ENCODE peak calls at places on chromosomes 11 and 22, in four cellular contexts. One of them, this sample, is unnamed.

GRCh38 chr11:118415739-118416068 is 14.3 kb downstream of the ATP5MG start:
- DNase-seq in neural crest cell: no peak
- DNase-seq in IMR-90: peak
- DNase-seq in lower lobe of right lung: no peak
- DNase-seq in this sample: peak

GRCh38 chr11:65852508-65853248 is 5.3 kb downstream of the CFL1 start:
- DNase-seq in neural crest cell: no peak
- DNase-seq in IMR-90: no peak
- DNase-seq in lower lobe of right lung: no peak
- DNase-seq in this sample: no peak

GRCh38 chr11:2260491-2261364 is 9.7 kb downstream of the ASCL2 start:
- DNase-seq in neural crest cell: no peak
- DNase-seq in IMR-90: no peak
- DNase-seq in lower lobe of right lung: peak
- DNase-seq in this sample: no peak

GRCh38 chr11:69930081-69931059 is 111.2 kb upstream of the FGF3 start:
- DNase-seq in neural crest cell: no peak
- DNase-seq in IMR-90: no peak
- DNase-seq in lower lobe of right lung: peak
- DNase-seq in this sample: no peak

GRCh38 chr11:126700773-126701554 is 299.6 kb downstream of the KIRREL3 start:
- DNase-seq in neural crest cell: no peak
- DNase-seq in IMR-90: peak
- DNase-seq in lower lobe of right lung: no peak
- DNase-seq in this sample: no peak

GRCh38 chr11:2077061-2077802 is 62.0 kb downstream of the IGF2 start:
- DNase-seq in neural crest cell: no peak
- DNase-seq in IMR-90: peak
- DNase-seq in lower lobe of right lung: no peak
- DNase-seq in this sample: peak

GRCh38 chr11:2378527-2379210 is 1.6 kb downstream of the CD81 start:
- DNase-seq in neural crest cell: no peak
- DNase-seq in IMR-90: peak
- DNase-seq in lower lobe of right lung: peak
- DNase-seq in this sample: peak

GRCh38 chr11:104792861-104793260 is 105.4 kb downstream of the CASP12 start:
- DNase-seq in neural crest cell: no peak
- DNase-seq in IMR-90: no peak
- DNase-seq in lower lobe of right lung: no peak
- DNase-seq in this sample: no peak

GRCh38 chr11:68929135-68929534 is 25.4 kb downstream of the IGHMBP2 start:
- DNase-seq in neural crest cell: no peak
- DNase-seq in IMR-90: no peak
- DNase-seq in lower lobe of right lung: no peak
- DNase-seq in this sample: no peak

GRCh38 chr11:65864758-65865471 is 4.7 kb downstream of the MUS81 start:
- DNase-seq in neural crest cell: no peak
- DNase-seq in IMR-90: no peak
- DNase-seq in lower lobe of right lung: peak
- DNase-seq in this sample: no peak

GRCh38 chr11:94325681-94326080 is 21.3 kb downstream of the IZUMO1R start:
- DNase-seq in neural crest cell: no peak
- DNase-seq in IMR-90: peak
- DNase-seq in lower lobe of right lung: no peak
- DNase-seq in this sample: peak

GRCh38 chr22:27673839-27674238 is 127.7 kb downstream of the MN1 start:
- DNase-seq in neural crest cell: no peak
- DNase-seq in IMR-90: no peak
- DNase-seq in lower lobe of right lung: no peak
- DNase-seq in this sample: no peak

GRCh38 chr11:104164028-104164520 is at the start of gene PDGFD:
- DNase-seq in neural crest cell: peak
- DNase-seq in IMR-90: peak
- DNase-seq in lower lobe of right lung: peak
- DNase-seq in this sample: peak

GRCh38 chr11:115585361-115586024 is 81.3 kb upstream of the CADM1 start:
- DNase-seq in neural crest cell: no peak
- DNase-seq in IMR-90: no peak
- DNase-seq in lower lobe of right lung: no peak
- DNase-seq in this sample: no peak

GRCh38 chr11:63805844-63806415 is 7.3 kb upstream of the SPINDOC start:
- DNase-seq in neural crest cell: no peak
- DNase-seq in IMR-90: no peak
- DNase-seq in lower lobe of right lung: no peak
- DNase-seq in this sample: no peak

GRCh38 chr11:100687032-100687629 is at the start of gene ARHGAP42:
- DNase-seq in neural crest cell: peak
- DNase-seq in IMR-90: peak
- DNase-seq in lower lobe of right lung: peak
- DNase-seq in this sample: peak

GRCh38 chr11:27179334-27179733 is 138.7 kb downstream of the BBOX1 start:
- DNase-seq in neural crest cell: no peak
- DNase-seq in IMR-90: no peak
- DNase-seq in lower lobe of right lung: no peak
- DNase-seq in this sample: no peak

GRCh38 chr22:49999063-49999900 is 13.3 kb downstream of the IL17REL start:
- DNase-seq in neural crest cell: peak
- DNase-seq in IMR-90: no peak
- DNase-seq in lower lobe of right lung: peak
- DNase-seq in this sample: no peak

DNA sequence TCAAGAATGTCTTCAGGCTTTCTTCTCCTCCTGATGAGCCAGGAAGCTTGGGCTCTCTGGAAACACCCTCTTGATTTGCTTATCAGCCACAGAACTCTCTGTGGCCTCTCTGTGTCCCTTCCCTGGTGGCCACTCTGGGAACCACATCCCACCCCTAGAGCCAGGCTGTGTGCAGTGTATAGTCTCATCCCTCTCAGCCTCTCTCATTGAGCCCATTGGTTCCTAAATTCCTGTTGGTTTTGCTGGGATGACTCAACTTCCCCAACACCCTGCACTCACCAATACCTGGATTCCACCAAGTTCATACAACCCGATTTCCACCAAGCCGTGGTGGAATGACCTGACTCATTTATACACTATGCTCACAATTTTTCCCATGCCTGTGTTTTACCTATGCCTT is 5.2 kb downstream of the IRAG1 start:
- DNase-seq in neural crest cell: no peak
- DNase-seq in IMR-90: peak
- DNase-seq in lower lobe of right lung: no peak
- DNase-seq in this sample: no peak
- TF ChIP-seq CTCF in neural crest cell: peak
- TF ChIP-seq CTCF in IMR-90: peak
- TF ChIP-seq CTCF in lower lobe of right lung: no peak
- TF ChIP-seq CTCF in this sample: peak

GRCh38 chr11:130198964-130199363 is 39.4 kb downstream of the ST14 start:
- DNase-seq in neural crest cell: no peak
- DNase-seq in IMR-90: no peak
- DNase-seq in lower lobe of right lung: no peak
- DNase-seq in this sample: no peak
- TF ChIP-seq CTCF in neural crest cell: no peak
- TF ChIP-seq CTCF in IMR-90: no peak
- TF ChIP-seq CTCF in lower lobe of right lung: no peak
- TF ChIP-seq CTCF in this sample: no peak

DNA sequence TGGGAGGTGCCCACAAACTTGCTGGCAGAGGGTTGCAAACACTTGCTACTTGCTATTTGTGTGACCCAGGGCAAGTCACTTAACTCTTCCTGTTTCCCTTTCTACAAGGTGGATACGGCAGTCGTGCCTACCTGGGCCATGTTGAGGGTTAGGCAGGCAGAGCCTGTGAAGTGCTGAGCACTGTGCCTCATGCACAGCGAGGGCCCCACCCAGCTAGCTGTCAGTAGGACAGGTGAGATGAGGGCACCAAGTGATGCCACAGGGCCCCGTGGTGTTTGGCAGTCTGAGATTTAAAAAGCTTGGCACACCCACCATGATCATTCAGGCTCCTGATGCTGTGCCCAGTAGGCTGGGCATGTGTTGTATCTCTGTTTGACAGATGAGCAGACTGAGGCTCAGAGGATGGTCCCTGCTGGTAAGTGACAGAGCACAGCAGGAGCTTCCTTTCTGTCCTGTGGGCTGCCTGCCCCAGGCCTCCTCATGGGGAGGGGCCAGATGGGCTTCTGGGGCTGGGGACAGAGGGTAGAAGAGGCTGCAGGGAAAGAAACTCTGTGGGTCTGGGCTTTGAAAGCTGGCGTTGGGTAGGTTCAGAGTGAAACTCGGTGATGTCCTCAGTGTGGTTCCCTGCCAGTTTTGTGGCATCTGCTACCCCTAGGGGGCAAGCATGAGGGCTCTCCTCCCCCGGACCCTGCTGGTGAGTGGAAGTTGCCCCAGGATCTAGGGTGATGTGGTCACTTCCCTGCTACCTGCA is 59.3 kb downstream of the TSPAN18 start:
- DNase-seq in neural crest cell: no peak
- DNase-seq in IMR-90: no peak
- DNase-seq in lower lobe of right lung: no peak
- DNase-seq in this sample: no peak
- TF ChIP-seq CTCF in neural crest cell: peak
- TF ChIP-seq CTCF in IMR-90: peak
- TF ChIP-seq CTCF in lower lobe of right lung: peak
- TF ChIP-seq CTCF in this sample: peak

GRCh38 chr11:108790501-108791299 is 125.8 kb downstream of the DDX10 start:
- DNase-seq in neural crest cell: no peak
- DNase-seq in IMR-90: no peak
- DNase-seq in lower lobe of right lung: no peak
- DNase-seq in this sample: no peak

GRCh38 chr11:108787105-108787504 is 122.2 kb downstream of the DDX10 start:
- DNase-seq in neural crest cell: no peak
- DNase-seq in IMR-90: no peak
- DNase-seq in lower lobe of right lung: no peak
- DNase-seq in this sample: no peak

GRCh38 chr11:108786281-108786990 is 121.6 kb downstream of the DDX10 start:
- DNase-seq in neural crest cell: no peak
- DNase-seq in IMR-90: no peak
- DNase-seq in lower lobe of right lung: no peak
- DNase-seq in this sample: no peak

GRCh38 chr11:108793138-108793537 is 128.3 kb downstream of the DDX10 start:
- DNase-seq in neural crest cell: no peak
- DNase-seq in IMR-90: no peak
- DNase-seq in lower lobe of right lung: no peak
- DNase-seq in this sample: no peak

GRCh38 chr11:108788565-108789199 is 123.8 kb downstream of the DDX10 start:
- DNase-seq in neural crest cell: no peak
- DNase-seq in IMR-90: peak
- DNase-seq in lower lobe of right lung: no peak
- DNase-seq in this sample: peak
- TF ChIP-seq CTCF in neural crest cell: peak
- TF ChIP-seq CTCF in IMR-90: peak
- TF ChIP-seq CTCF in lower lobe of right lung: no peak
- TF ChIP-seq CTCF in this sample: peak

GRCh38 chr11:131913267-131913666 is 542.9 kb downstream of the NTM start:
- DNase-seq in neural crest cell: no peak
- DNase-seq in IMR-90: peak
- DNase-seq in lower lobe of right lung: no peak
- DNase-seq in this sample: no peak
- TF ChIP-seq CTCF in neural crest cell: no peak
- TF ChIP-seq CTCF in IMR-90: no peak
- TF ChIP-seq CTCF in lower lobe of right lung: no peak
- TF ChIP-seq CTCF in this sample: no peak

DNA sequence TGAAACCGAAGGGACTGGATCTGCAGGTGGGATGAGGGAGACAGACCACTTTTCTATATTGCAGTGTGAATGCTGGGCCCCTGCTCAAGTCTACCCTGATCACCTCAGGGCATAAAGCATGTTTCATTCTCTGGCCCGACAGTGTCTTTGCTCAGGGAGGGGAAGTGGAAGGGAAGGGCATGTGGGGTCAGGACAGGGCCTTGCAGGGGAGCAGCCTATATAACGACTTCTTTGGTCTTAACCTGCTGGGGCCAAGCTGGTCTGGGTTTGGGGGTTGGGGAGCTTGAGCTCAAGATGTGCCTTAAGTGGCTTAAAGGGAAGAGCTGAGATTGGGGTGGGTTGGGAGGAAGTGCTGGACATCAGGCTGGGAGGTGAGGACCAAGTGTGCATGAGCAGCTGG is 86.4 kb downstream of the GDPD4 start:
- DNase-seq in neural crest cell: no peak
- DNase-seq in IMR-90: no peak
- DNase-seq in lower lobe of right lung: no peak
- DNase-seq in this sample: no peak
- TF ChIP-seq CTCF in neural crest cell: no peak
- TF ChIP-seq CTCF in IMR-90: no peak
- TF ChIP-seq CTCF in lower lobe of right lung: no peak
- TF ChIP-seq CTCF in this sample: no peak

DNA sequence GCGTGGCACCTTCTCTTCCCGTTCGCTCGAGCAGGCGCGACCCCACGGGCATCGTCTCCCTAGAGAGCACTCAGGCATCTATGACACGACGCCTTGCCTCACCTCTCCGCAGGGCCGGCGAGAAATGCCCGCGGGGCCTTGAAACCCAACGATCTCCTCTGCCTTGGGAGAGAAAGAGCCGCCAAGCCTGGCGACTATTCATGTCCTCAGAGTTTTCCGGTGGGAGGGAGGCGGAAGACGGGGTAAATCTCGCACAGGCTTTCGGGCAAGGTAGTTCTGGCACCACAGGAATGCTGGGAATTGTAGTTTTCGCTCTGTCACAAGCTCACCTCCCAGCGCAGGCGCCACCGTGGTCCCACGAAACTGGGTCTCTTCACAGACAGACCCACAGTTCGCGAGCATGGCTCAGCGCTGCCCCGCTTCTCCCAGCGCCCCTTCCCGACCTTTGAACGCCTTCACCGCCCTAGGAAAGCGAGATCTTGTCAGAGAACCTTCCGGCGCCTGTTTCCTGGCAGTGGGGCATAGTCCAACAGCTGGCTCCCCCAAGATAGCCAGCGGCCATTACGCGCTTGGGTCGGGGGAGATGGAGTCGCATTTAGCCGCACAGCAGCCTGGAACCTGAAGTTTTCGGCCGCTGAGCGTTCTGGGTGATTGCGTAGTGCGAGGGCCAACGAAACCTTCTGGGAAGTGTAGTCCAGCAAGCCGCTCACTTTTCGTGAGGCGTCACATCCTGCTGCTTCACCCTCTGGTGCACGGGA is at the start of gene CCDC90B:
- DNase-seq in neural crest cell: peak
- DNase-seq in IMR-90: peak
- DNase-seq in lower lobe of right lung: peak
- DNase-seq in this sample: peak
- TF ChIP-seq CTCF in neural crest cell: peak
- TF ChIP-seq CTCF in IMR-90: peak
- TF ChIP-seq CTCF in lower lobe of right lung: no peak
- TF ChIP-seq CTCF in this sample: no peak

GRCh38 chr11:36688132-36688531 is 90.1 kb upstream of the RAG2 start:
- DNase-seq in neural crest cell: no peak
- DNase-seq in IMR-90: no peak
- DNase-seq in lower lobe of right lung: no peak
- DNase-seq in this sample: no peak

GRCh38 chr11:36693139-36693845 is 95.3 kb upstream of the RAG2 start:
- DNase-seq in neural crest cell: no peak
- DNase-seq in IMR-90: no peak
- DNase-seq in lower lobe of right lung: no peak
- DNase-seq in this sample: no peak

GRCh38 chr11:36684840-36685800 is 87.1 kb upstream of the RAG2 start:
- DNase-seq in neural crest cell: no peak
- DNase-seq in IMR-90: no peak
- DNase-seq in lower lobe of right lung: no peak
- DNase-seq in this sample: no peak

GRCh38 chr11:36688892-36689291 is 90.9 kb upstream of the RAG2 start:
- DNase-seq in neural crest cell: no peak
- DNase-seq in IMR-90: no peak
- DNase-seq in lower lobe of right lung: no peak
- DNase-seq in this sample: no peak

GRCh38 chr11:36689442-36689841 is 91.4 kb upstream of the RAG2 start:
- DNase-seq in neural crest cell: no peak
- DNase-seq in IMR-90: no peak
- DNase-seq in lower lobe of right lung: no peak
- DNase-seq in this sample: no peak
- TF ChIP-seq CTCF in neural crest cell: no peak
- TF ChIP-seq CTCF in IMR-90: no peak
- TF ChIP-seq CTCF in lower lobe of right lung: no peak
- TF ChIP-seq CTCF in this sample: no peak

This sample was measured in HFFc6.